ENCODE peak calls at places on chromosomes 5 and 9, in eight cellular contexts. W is A549, U is HCT116, V is endothelial cell of umbilical vein, T is H1, B is K562, A is HepG2, G is GM12878. J is an unnamed sample.

GRCh38 chr9:93139365-93140182 is 5.5 kb upstream of the NINJ1 start:
- DNase-seq in W (no peak), U (no peak), V (no peak), T (no peak), B (no peak), A (no peak), G (no peak), J (no peak)

GRCh38 chr5:71714911-71715310 is 4.2 kb upstream of the CARTPT start:
- DNase-seq in W (no peak), U (no peak), V (no peak), T (no peak), B (no peak), A (no peak), G (no peak), J (no peak)

GRCh38 chr5:5838493-5838892 is 416.0 kb downstream of the ICE1 start:
- DNase-seq in W (no peak), U (no peak), V (no peak), T (no peak), B (no peak), A (no peak), G (no peak), J (no peak)

GRCh38 chr9:36166150-36166927 is 2.8 kb upstream of the CCIN start:
- DNase-seq in W (peak), U (peak), V (peak), T (peak), B (peak), A (peak), G (no peak), J (peak)

GRCh38 chr5:80867233-80867632 is 92.9 kb upstream of the RASGRF2 start:
- DNase-seq in W (no peak), U (no peak), V (no peak), T (no peak), B (no peak), A (no peak), G (no peak), J (no peak)

GRCh38 chr5:9063615-9064245 is 482.1 kb downstream of the SEMA5A start:
- DNase-seq in W (no peak), U (no peak), V (no peak), T (no peak), B (no peak), A (no peak), G (no peak), J (no peak)

GRCh38 chr5:50501510-50502209 is 60.6 kb upstream of the EMB start:
- DNase-seq in W (no peak), U (no peak), V (no peak), T (no peak), B (no peak), A (no peak), G (peak), J (peak)

GRCh38 chr9:75699625-75700251 is 190.7 kb upstream of the PCSK5 start:
- DNase-seq in W (no peak), U (no peak), V (no peak), T (no peak), B (no peak), A (no peak), G (no peak), J (no peak)

GRCh38 chr9:967851-968641 is 8.4 kb upstream of the DMRT3 start:
- DNase-seq in W (no peak), U (no peak), V (no peak), T (no peak), B (no peak), A (no peak), G (no peak), J (peak)

GRCh38 chr9:28365020-28365640 is 791.8 kb upstream of the C9orf72 start:
- DNase-seq in W (no peak), U (no peak), V (no peak), T (peak), B (no peak), A (no peak), G (no peak), J (peak)
- TF ChIP-seq CTCF in W (no peak), U (no peak), V (no peak), T (peak), B (no peak), A (no peak), G (no peak), J (no peak)

DNA sequence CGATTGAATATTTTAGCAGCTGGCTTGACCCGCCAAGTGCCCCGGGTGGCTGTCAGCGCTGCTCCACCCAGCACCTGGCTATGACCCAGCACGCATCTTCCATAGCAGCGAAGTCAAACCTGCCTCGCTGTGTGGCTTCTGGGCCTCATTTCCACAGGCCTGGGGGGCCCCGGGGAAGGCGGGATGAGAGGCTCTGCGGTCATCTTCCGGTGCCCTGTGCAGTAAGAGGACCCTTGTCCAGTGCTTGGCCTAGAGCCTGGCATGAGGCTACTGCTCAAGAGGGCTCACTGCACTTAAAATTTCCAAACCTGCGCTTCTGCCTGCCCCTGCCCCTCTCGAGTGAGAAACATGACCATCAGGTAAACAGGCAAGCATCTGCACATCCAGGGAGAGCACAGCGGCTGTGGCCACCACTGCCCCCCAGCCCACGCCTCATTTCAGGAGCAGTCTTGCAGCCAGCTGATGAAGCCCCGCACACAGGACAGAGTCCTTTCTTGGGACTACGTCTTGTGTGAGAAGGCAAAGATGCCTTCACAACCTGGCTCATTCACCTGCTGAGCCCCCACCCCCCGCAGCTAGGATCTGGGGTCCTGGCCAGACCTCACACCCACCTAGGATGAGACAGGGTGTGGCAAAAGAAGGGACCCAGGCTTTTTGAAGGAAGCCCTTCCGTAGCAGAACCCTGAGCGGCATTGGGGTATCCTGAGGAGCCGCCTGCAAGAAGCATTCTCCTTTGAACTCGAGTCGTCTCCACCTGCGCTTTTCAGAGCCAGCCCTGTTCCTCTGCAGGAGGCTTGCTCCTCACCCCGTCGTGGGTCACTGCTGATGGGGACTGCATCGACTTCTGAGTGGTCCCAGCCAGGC is 69.4 kb upstream of the UNC5A start:
- DNase-seq in W (no peak), U (no peak), V (no peak), T (no peak), B (no peak), A (no peak), G (no peak), J (no peak)
- TF ChIP-seq POLR2A in W (no peak), U (no peak), V (no peak), T (no peak), B (no peak), A (no peak), G (no peak), J (no peak)

GRCh38 chr5:36150676-36151433 is 832 bp downstream of the LMBRD2 start:
- DNase-seq in W (peak), U (peak), V (peak), T (no peak), B (peak), A (peak), G (no peak), J (peak)
- TF ChIP-seq MAX in W (no peak), U (peak), V (no peak), T (no peak), B (no peak), A (peak), G (no peak), J (peak)

DNA sequence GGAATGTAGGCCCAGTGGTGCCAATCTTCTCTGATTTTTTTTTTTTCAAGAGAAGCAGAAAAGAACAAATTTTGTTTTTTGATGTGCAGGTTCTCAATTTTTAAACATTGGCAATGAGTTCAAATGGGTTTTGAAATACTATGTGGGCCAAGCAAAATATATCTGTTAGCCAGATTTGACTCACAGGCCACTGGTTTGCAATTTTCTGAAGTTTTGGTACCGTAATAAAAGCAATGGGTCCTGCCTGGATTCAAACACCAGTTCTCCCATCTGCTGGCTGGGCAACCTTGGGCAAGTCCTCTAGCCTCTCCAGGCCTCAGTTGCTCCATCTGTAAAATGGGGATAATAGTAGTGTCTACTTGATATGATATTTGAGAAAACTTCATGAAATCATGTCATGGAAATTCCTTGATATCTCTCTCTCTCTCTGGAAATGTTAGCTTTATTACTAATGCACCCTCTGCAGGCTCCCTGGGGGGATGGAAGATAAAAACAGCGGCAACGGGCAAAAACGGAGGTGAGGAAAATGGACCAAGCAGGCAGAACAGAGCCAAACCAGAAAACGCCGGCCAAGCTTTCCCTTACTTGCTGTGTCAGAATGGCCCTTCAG is 63.4 kb downstream of the SMIM23 start:
- DNase-seq in W (no peak), U (no peak), V (no peak), T (no peak), B (no peak), A (no peak), G (no peak), J (no peak)
- TF ChIP-seq CTCF in W (no peak), U (no peak), V (no peak), T (no peak), B (no peak), A (no peak), G (no peak), J (no peak)

DNA sequence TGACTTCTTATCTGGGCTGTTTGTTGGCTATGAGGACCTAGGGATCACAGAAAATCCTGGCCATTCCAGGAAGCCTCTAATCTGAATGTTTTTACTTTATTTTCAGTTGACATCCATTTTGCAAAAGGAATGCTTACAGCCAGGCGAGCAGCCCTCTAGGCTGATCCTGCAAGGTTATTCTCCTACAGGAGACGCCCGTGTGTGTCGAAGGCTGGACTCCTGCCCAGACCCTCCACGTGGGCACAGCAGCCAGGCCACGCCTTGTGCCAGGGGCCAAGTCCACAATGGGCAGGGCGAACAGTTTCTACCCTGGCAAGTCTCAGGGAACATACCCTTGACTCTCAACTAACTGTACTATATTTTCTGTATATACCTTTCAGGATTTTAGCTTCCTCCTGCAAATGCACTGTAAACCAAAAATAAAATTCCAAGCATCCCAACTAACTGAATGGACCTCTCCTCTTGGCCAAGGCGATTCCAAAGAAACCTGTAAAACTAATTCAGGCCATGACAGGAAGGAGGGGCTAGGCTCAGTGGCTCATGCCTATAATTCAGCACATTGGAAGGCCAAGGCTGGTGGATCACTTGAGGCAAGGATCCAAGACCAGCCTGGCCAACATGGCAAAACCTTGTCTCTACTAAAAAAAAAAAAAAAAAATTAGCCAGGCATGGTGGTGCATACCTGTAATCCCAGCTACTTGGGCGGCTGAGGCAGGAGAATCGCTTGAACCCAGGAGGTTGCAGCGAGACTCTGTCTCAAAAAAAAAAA is 5.7 kb downstream of the CMBL start:
- DNase-seq in W (peak), U (no peak), V (no peak), T (no peak), B (no peak), A (no peak), G (no peak), J (no peak)
- TF ChIP-seq POLR2A in W (no peak), U (no peak), V (no peak), T (no peak), B (no peak), A (no peak), G (no peak), J (no peak)

GRCh38 chr5:89728134-89728533 is 681.4 kb downstream of the CETN3 start:
- DNase-seq in W (no peak), U (no peak), V (no peak), T (no peak), B (no peak), A (no peak), G (no peak), J (no peak)

GRCh38 chr5:89733772-89734171 is 675.8 kb downstream of the CETN3 start:
- DNase-seq in W (no peak), U (no peak), V (no peak), T (no peak), B (no peak), A (no peak), G (no peak), J (no peak)

GRCh38 chr5:89735108-89735507 is 674.4 kb downstream of the CETN3 start:
- DNase-seq in W (no peak), U (no peak), V (no peak), T (no peak), B (no peak), A (no peak), G (no peak), J (no peak)

GRCh38 chr5:89728750-89729149 is 680.8 kb downstream of the CETN3 start:
- DNase-seq in W (no peak), U (no peak), V (no peak), T (no peak), B (no peak), A (no peak), G (no peak), J (no peak)

GRCh38 chr5:89729623-89730390 is 679.7 kb downstream of the CETN3 start:
- DNase-seq in W (no peak), U (peak), V (peak), T (no peak), B (peak), A (no peak), G (peak), J (no peak)
- TF ChIP-seq MAX in W (no peak), U (no peak), V (no peak), T (no peak), B (no peak), A (no peak), G (no peak), J (no peak)

DNA sequence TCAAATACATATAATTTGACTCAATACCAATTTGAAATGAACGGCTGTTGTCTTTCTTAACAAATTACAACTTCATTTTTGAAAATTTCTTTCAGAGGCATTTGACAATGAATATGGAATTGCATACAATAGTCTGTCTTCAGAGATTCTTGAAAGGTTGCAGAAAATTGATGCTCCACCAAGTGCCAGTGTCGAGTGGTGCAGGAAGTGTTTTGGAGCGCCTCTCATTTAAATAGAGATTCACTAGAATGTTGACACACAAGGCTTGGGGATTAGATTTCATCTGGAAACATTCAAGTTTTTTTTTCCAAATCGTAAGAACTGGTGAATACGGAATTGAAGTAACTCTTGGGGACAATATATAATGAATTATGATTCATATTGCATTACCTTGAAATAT is 8.1 kb downstream of the RPS6 start:
- DNase-seq in W (no peak), U (no peak), V (no peak), T (no peak), B (no peak), A (no peak), G (no peak), J (peak)
- TF ChIP-seq CTCF in W (no peak), U (no peak), V (no peak), T (no peak), B (no peak), A (no peak), G (no peak), J (peak)

DNA sequence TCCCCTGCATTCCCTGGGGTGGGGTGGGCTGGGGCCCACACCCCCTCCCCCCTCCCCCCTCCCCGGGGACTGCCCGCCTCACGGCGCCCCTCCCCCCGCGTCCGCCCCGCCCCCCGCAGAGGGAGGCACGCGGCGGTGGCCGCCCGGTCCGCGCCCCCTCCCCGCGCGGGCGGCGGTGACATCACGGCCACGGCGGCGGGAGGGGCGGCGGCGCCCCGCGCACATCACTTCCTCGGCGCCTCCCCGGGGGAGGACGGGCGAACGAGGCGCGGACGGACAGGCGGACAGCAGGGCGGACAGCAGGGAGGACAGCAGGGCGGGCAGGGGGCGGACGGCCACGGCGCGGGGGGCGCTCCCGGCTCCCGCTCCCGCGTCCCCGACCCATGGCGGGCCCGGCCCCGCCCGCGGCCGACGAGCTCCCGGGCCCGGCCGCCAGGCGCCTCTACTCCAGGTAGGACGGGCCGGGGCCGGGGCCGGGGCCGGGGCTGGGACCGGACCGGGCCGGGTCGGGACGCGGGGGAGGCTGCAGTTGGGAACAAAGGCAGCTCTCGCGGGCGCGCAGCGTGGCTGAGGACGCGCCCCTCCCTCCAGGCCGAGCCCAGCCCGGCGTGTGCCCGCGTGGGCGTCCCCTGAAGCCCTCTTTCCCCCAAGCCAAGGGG is at the start of gene GPSM1:
- DNase-seq in W (peak), U (no peak), V (peak), T (no peak), B (peak), A (no peak), G (no peak), J (peak)
- TF ChIP-seq POLR2A in W (peak), U (no peak), V (peak), T (no peak), B (no peak), A (no peak), G (no peak), J (no peak)